ENCODE peak calls at places on chromosomes 13 and 19, in six cellular contexts. One of them, this sample, is unnamed.

GRCh38 chr19:47296036-47296435 is 13.6 kb upstream of the C5AR1 start:
- DNase-seq in heart left ventricle: peak; percentile 74
- DNase-seq in HCT116: peak; percentile 79
- DNase-seq in body of pancreas: peak; percentile 85
- DNase-seq in uterus: peak; percentile 81
- DNase-seq in ovary: peak; percentile 79
- DNase-seq in this sample: peak; percentile 96

GRCh38 chr19:1401138-1401888 is at the start of gene GAMT:
- DNase-seq in heart left ventricle: peak; percentile 58
- DNase-seq in ovary: no peak
- DNase-seq in body of pancreas: peak; percentile 72
- DNase-seq in HCT116: no peak
- DNase-seq in uterus: no peak
- DNase-seq in this sample: peak; percentile 33

GRCh38 chr13:48000559-48001126 is 430 bp downstream of the SUCLA2 start:
- DNase-seq in ovary: peak; percentile 20
- DNase-seq in uterus: no peak
- DNase-seq in HCT116: no peak
- DNase-seq in heart left ventricle: peak; percentile 18
- DNase-seq in body of pancreas: peak; percentile 41
- DNase-seq in this sample: no peak

GRCh38 chr13:25881136-25881926 is 170.5 kb downstream of the SHISA2 start:
- DNase-seq in body of pancreas: no peak
- DNase-seq in ovary: no peak
- DNase-seq in heart left ventricle: no peak
- DNase-seq in HCT116: no peak
- DNase-seq in uterus: no peak
- DNase-seq in this sample: peak; percentile 45

GRCh38 chr13:57672168-57672567 is 40.6 kb downstream of the PCDH17 start:
- DNase-seq in body of pancreas: no peak
- DNase-seq in HCT116: no peak
- DNase-seq in ovary: no peak
- DNase-seq in uterus: no peak
- DNase-seq in heart left ventricle: no peak
- DNase-seq in this sample: no peak

GRCh38 chr19:8396563-8397203 is 6.5 kb downstream of the RAB11B start:
- DNase-seq in HCT116: no peak
- DNase-seq in heart left ventricle: peak; percentile 49
- DNase-seq in ovary: peak; percentile 69
- DNase-seq in body of pancreas: peak; percentile 71
- DNase-seq in uterus: peak; percentile 49
- DNase-seq in this sample: peak; percentile 90

GRCh38 chr13:49060698-49061387 is 85.1 kb downstream of the FNDC3A start:
- DNase-seq in body of pancreas: no peak
- DNase-seq in HCT116: no peak
- DNase-seq in ovary: no peak
- DNase-seq in uterus: no peak
- DNase-seq in heart left ventricle: no peak
- DNase-seq in this sample: no peak

GRCh38 chr13:30121244-30121643 is 186.1 kb downstream of the KATNAL1 start:
- DNase-seq in uterus: no peak
- DNase-seq in body of pancreas: no peak
- DNase-seq in heart left ventricle: no peak
- DNase-seq in HCT116: no peak
- DNase-seq in ovary: no peak
- DNase-seq in this sample: no peak

GRCh38 chr19:1064661-1065605 is 2.0 kb upstream of the ARHGAP45 start:
- DNase-seq in ovary: no peak
- DNase-seq in HCT116: peak; percentile 56
- DNase-seq in heart left ventricle: no peak
- DNase-seq in uterus: no peak
- DNase-seq in body of pancreas: peak; percentile 77
- DNase-seq in this sample: peak; percentile 68

GRCh38 chr13:33932765-33933406 is 114.9 kb downstream of the RFC3 start:
- DNase-seq in heart left ventricle: no peak
- DNase-seq in ovary: no peak
- DNase-seq in body of pancreas: no peak
- DNase-seq in uterus: no peak
- DNase-seq in HCT116: no peak
- DNase-seq in this sample: no peak

GRCh38 chr19:38478273-38478971 is 44.9 kb downstream of the RYR1 start:
- DNase-seq in heart left ventricle: no peak
- DNase-seq in ovary: no peak
- DNase-seq in HCT116: peak; percentile 35
- DNase-seq in body of pancreas: no peak
- DNase-seq in uterus: no peak
- DNase-seq in this sample: peak; percentile 50

GRCh38 chr19:42271045-42271419 is 2.0 kb downstream of the CIC start:
- DNase-seq in heart left ventricle: no peak
- DNase-seq in HCT116: no peak
- DNase-seq in body of pancreas: no peak
- DNase-seq in ovary: no peak
- DNase-seq in uterus: no peak
- DNase-seq in this sample: no peak

GRCh38 chr19:13102666-13103584 is at the start of gene LYL1:
- DNase-seq in ovary: peak; percentile 75
- DNase-seq in body of pancreas: peak; percentile 55
- DNase-seq in HCT116: no peak
- DNase-seq in heart left ventricle: peak; percentile 93
- DNase-seq in uterus: peak; percentile 79
- DNase-seq in this sample: peak; percentile 96

GRCh38 chr13:74528751-74529513 is 394.7 kb upstream of the KLF12 start:
- DNase-seq in body of pancreas: no peak
- DNase-seq in ovary: no peak
- DNase-seq in uterus: no peak
- DNase-seq in heart left ventricle: no peak
- DNase-seq in HCT116: no peak
- DNase-seq in this sample: no peak

GRCh38 chr13:60604058-60604457 is 207.0 kb downstream of the TDRD3 start:
- DNase-seq in ovary: no peak
- DNase-seq in HCT116: no peak
- DNase-seq in heart left ventricle: no peak
- DNase-seq in body of pancreas: no peak
- DNase-seq in uterus: no peak
- DNase-seq in this sample: no peak

GRCh38 chr13:62933809-62934208 is 1518.2 kb upstream of the PCDH20 start:
- DNase-seq in uterus: no peak
- DNase-seq in heart left ventricle: no peak
- DNase-seq in HCT116: no peak
- DNase-seq in body of pancreas: no peak
- DNase-seq in ovary: no peak
- DNase-seq in this sample: no peak

GRCh38 chr13:110377178-110378175 is 70.4 kb downstream of the COL4A2 start:
- DNase-seq in body of pancreas: no peak
- DNase-seq in HCT116: no peak
- DNase-seq in ovary: no peak
- DNase-seq in uterus: peak; percentile 15
- DNase-seq in heart left ventricle: no peak
- DNase-seq in this sample: no peak

GRCh38 chr13:76885203-76886004 is 801 bp downstream of the KCTD12 start:
- DNase-seq in heart left ventricle: peak; percentile 80
- DNase-seq in HCT116: no peak
- DNase-seq in body of pancreas: peak; percentile 71
- DNase-seq in ovary: peak; percentile 78
- DNase-seq in uterus: peak; percentile 77
- DNase-seq in this sample: peak; percentile 74

GRCh38 chr19:43634068-43634467 is 5.6 kb downstream of the CADM4 start:
- DNase-seq in HCT116: no peak
- DNase-seq in body of pancreas: no peak
- DNase-seq in ovary: no peak
- DNase-seq in uterus: no peak
- DNase-seq in heart left ventricle: no peak
- DNase-seq in this sample: no peak

GRCh38 chr19:32570081-32570785 is 10.8 kb upstream of the PDCD5 start:
- DNase-seq in HCT116: peak; percentile 26
- DNase-seq in body of pancreas: peak; percentile 51
- DNase-seq in heart left ventricle: peak; percentile 19
- DNase-seq in ovary: peak; percentile 47
- DNase-seq in uterus: peak; percentile 50
- DNase-seq in this sample: peak; percentile 57

GRCh38 chr19:18519962-18520847 is 1.7 kb downstream of the ELL start:
- DNase-seq in HCT116: peak; percentile 62
- DNase-seq in uterus: peak; percentile 80
- DNase-seq in body of pancreas: peak; percentile 88
- DNase-seq in ovary: peak; percentile 76
- DNase-seq in heart left ventricle: peak; percentile 55
- DNase-seq in this sample: peak; percentile 71

DNA sequence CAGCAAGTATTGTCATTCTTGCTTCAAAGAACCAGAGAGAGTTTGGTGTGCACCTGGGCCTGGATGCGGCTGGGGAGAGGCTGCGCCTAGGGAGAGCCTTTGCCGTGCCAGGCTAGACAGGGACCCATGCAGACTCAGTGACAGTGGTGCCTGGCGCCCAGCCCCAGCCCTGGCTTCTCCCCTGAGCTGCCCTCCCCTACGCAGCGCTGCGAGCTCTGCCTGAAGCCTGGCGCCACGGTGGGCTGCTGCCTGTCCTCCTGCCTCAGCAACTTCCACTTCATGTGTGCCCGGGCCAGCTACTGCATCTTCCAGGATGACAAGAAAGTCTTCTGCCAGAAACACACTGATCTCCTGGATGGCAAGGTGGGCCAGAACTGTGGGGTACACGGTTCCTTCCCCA is 12.0 kb downstream of the KMT2B start:
- DNase-seq in ovary: no peak
- DNase-seq in body of pancreas: no peak
- DNase-seq in uterus: no peak
- DNase-seq in heart left ventricle: no peak
- DNase-seq in HCT116: no peak
- DNase-seq in this sample: no peak
- TF ChIP-seq POLR2A in ovary: no peak
- TF ChIP-seq POLR2A in body of pancreas: no peak
- TF ChIP-seq POLR2A in uterus: no peak
- TF ChIP-seq POLR2A in heart left ventricle: no peak
- TF ChIP-seq POLR2A in HCT116: no peak
- TF ChIP-seq POLR2A in this sample: no peak

DNA sequence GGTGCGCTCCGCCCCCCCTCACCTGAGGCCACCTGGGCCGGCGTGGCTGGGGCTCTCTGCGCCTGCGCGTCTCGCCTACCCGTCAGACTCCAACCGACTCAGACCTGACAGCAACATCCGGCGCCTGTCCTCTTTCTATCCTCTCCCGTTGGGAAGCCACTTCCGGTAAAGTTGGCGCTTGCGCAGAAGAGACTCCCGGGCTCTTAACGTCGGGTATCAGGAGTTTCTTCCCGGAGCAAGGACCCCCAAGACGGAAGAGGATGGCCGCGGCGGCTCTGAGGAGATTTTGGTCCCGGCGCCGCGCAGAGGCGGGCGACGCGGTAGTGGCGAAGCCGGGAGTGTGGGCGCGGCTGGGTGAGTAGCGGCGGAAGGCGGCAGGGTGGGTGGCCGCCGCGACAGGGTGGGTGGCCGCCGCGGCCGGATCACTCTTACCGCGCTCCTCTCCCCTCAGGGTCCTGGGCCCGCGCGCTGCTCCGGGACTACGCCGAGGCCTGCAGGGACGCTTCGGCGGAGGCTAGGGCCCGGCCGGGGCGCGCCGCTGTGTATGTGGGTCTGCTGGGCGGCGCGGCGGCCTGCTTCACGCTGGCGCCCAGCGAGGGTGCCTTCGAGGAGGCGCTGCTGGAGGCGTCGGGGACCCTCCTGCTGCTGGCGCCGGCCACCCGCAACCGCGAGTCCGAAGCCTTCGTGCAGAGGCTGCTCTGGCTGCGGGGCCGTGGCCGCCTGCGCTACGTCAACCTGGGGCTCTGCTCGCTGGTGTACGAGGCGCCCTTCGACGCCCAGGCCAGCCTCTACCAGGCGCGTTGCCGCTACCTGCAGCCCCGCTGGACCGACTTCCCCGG is at the start of the genes TIMM29 and YIPF2:
- DNase-seq in uterus: peak; percentile 98
- DNase-seq in heart left ventricle: peak; percentile 97
- DNase-seq in HCT116: peak; percentile 96
- DNase-seq in ovary: peak; percentile 97
- DNase-seq in body of pancreas: peak; percentile 99
- DNase-seq in this sample: peak; percentile 96
- TF ChIP-seq POLR2A in uterus: peak; percentile 57
- TF ChIP-seq POLR2A in heart left ventricle: peak; percentile 72
- TF ChIP-seq POLR2A in HCT116: no peak
- TF ChIP-seq POLR2A in ovary: peak; percentile 39
- TF ChIP-seq POLR2A in body of pancreas: peak; percentile 25
- TF ChIP-seq POLR2A in this sample: peak; percentile 44

DNA sequence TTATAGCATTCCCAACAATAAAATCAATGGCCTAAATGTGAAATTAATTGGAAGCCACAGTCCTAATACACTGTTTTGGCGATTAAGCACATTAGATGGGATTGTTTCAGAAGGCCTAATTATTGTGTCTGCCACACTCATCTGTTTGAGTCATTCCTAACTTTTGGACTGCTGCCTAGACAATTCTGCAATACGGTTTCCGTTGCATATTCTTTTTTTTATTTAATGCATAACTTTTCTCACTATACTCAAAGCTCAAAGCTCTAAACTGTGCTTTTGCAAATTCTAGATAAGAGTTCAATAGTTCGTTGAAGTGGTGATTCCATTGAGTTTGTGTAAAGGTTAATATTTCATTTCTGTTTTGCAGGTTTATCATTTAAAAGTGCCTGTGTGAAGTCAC is 53.1 kb downstream of the MBNL2 start:
- DNase-seq in body of pancreas: no peak
- DNase-seq in ovary: no peak
- DNase-seq in uterus: no peak
- DNase-seq in heart left ventricle: peak; percentile 33
- DNase-seq in HCT116: no peak
- DNase-seq in this sample: no peak
- TF ChIP-seq POLR2A in body of pancreas: no peak
- TF ChIP-seq POLR2A in ovary: no peak
- TF ChIP-seq POLR2A in uterus: no peak
- TF ChIP-seq POLR2A in heart left ventricle: no peak
- TF ChIP-seq POLR2A in HCT116: no peak
- TF ChIP-seq POLR2A in this sample: no peak

DNA sequence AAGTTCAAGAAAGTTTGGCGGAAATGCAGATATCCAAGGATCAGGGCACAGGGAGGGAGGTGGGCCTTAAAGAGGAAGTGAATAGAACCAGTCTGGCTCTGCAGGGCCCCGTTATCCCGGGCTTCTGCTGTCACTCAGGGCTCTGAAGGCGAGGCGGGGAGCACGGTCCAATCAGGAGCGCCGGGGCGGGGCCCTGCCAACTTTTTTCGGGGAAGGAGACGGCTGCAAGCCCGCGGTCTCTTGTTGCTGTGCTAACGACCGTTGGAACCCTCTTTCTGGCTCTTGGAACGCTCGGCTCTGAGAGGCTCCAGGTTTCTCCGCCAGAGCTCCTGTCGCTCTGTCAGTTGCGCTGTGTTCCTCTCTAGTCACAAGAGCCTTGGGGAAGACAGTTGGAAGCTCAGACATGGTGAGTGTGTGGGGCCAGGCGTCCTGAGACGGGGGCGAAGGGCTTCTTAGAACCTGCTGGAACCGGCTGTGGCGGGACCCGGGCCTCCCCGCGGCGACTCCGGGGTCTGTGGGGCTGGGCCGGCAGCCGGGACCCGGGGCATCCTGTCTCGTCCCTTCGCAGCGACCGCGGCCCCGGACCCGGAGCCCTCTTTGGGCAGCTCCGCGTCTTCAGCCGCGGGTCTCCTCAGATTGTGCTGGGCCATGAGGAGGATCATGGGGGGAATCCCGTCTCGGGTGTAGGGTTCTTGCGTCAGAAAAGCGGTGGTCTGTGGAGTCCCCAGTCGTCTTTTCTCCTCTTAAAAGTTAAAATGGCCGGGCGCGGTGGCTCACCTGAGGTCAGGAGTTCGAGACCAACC is 27.7 kb downstream of the ZNF844 start:
- DNase-seq in ovary: peak; percentile 79
- DNase-seq in heart left ventricle: peak; percentile 91
- DNase-seq in uterus: peak; percentile 76
- DNase-seq in body of pancreas: peak; percentile 87
- DNase-seq in HCT116: no peak
- DNase-seq in this sample: peak; percentile 97
- TF ChIP-seq POLR2A in ovary: no peak
- TF ChIP-seq POLR2A in heart left ventricle: peak; percentile 63
- TF ChIP-seq POLR2A in uterus: no peak
- TF ChIP-seq POLR2A in body of pancreas: no peak
- TF ChIP-seq POLR2A in HCT116: no peak
- TF ChIP-seq POLR2A in this sample: peak; percentile 94

This sample was measured in NB4.